ENCODE peak calls at places on chromosomes 4 and X, in ten cellular contexts. P, A, G, Q, V, S, L, T, W and K are unnamed samples.

GRCh38 chrX:109797311-109797975 is 64.4 kb upstream of the ACSL4 start:
- DNase-seq in P (peak), A (no peak), G (no peak), Q (no peak), V (no peak), S (no peak), L (no peak), T (no peak), W (no peak), K (no peak)

GRCh38 chrX:2692221-2693122 is 1.4 kb downstream of the CD99 start:
- DNase-seq in P (no peak), A (no peak), G (no peak), Q (no peak), V (peak), S (no peak), L (peak), T (peak), W (peak), K (no peak)

GRCh38 chrX:68693481-68694410 is 46.3 kb downstream of the STARD8 start:
- DNase-seq in P (peak), A (peak), G (no peak), Q (no peak), V (peak), S (no peak), L (peak), T (peak), W (no peak), K (no peak)

GRCh38 chrX:6292599-6292998 is 63.9 kb upstream of the NLGN4X start:
- DNase-seq in P (no peak), A (no peak), G (no peak), Q (no peak), V (no peak), S (no peak), L (no peak), T (peak), W (no peak), K (no peak)

GRCh38 chr4:84708406-84709135 is 125.6 kb downstream of the CDS1 start:
- DNase-seq in P (no peak), A (no peak), G (no peak), Q (no peak), V (no peak), S (no peak), L (no peak), T (no peak), W (no peak), K (no peak)

GRCh38 chr4:4618846-4619245 is 77.0 kb upstream of the STX18 start:
- DNase-seq in P (no peak), A (no peak), G (no peak), Q (no peak), V (no peak), S (no peak), L (no peak), T (no peak), W (no peak), K (no peak)

GRCh38 chrX:13876652-13877051 is 59.8 kb upstream of the GPM6B start:
- DNase-seq in P (peak), A (no peak), G (no peak), Q (no peak), V (no peak), S (peak), L (no peak), T (no peak), W (no peak), K (no peak)

GRCh38 chr4:3739577-3739976 is 26.6 kb upstream of the ADRA2C start:
- DNase-seq in P (no peak), A (no peak), G (no peak), Q (no peak), V (no peak), S (no peak), L (no peak), T (no peak), W (no peak), K (no peak)

GRCh38 chr4:15355464-15355863 is 72.4 kb upstream of the C1QTNF7 start:
- DNase-seq in P (no peak), A (no peak), G (no peak), Q (no peak), V (no peak), S (no peak), L (no peak), T (peak), W (no peak), K (no peak)

GRCh38 chrX:14964500-14964899 is 91.3 kb downstream of the MOSPD2 start:
- DNase-seq in P (no peak), A (no peak), G (no peak), Q (peak), V (no peak), S (no peak), L (no peak), T (no peak), W (no peak), K (no peak)

GRCh38 chr4:20026456-20026855 is 225.2 kb upstream of the SLIT2 start:
- DNase-seq in P (no peak), A (no peak), G (no peak), Q (peak), V (no peak), S (no peak), L (no peak), T (no peak), W (no peak), K (peak)

GRCh38 chrX:119692241-119693031 is 532 bp downstream of the SEPTIN6 start:
- DNase-seq in P (peak), A (peak), G (peak), Q (no peak), V (peak), S (no peak), L (peak), T (no peak), W (peak), K (no peak)

GRCh38 chrX:39982927-39983326 is 114.8 kb downstream of the BCOR start:
- DNase-seq in P (no peak), A (no peak), G (no peak), Q (no peak), V (no peak), S (no peak), L (no peak), T (no peak), W (no peak), K (no peak)

GRCh38 chr4:18398661-18399060 is 377.1 kb upstream of the LCORL start:
- DNase-seq in P (no peak), A (no peak), G (no peak), Q (no peak), V (no peak), S (no peak), L (no peak), T (peak), W (no peak), K (no peak)

GRCh38 chr4:16705341-16705740 is 193.1 kb downstream of the LDB2 start:
- DNase-seq in P (no peak), A (peak), G (no peak), Q (no peak), V (no peak), S (no peak), L (no peak), T (no peak), W (no peak), K (no peak)

GRCh38 chr4:53480909-53481308 is 103.5 kb downstream of the FIP1L1 start:
- DNase-seq in P (no peak), A (no peak), G (no peak), Q (no peak), V (no peak), S (no peak), L (no peak), T (no peak), W (no peak), K (no peak)

GRCh38 chr4:80309301-80310004 is 26.1 kb upstream of the CFAP299 start:
- DNase-seq in P (peak), A (no peak), G (no peak), Q (peak), V (no peak), S (peak), L (no peak), T (no peak), W (no peak), K (peak)

GRCh38 chr4:89226665-89227572 is 80.7 kb downstream of the GPRIN3 start:
- DNase-seq in P (peak), A (peak), G (peak), Q (peak), V (peak), S (peak), L (no peak), T (peak), W (peak), K (peak)

GRCh38 chr4:78024085-78024484 is 33.0 kb upstream of the FRAS1 start:
- DNase-seq in P (no peak), A (no peak), G (no peak), Q (no peak), V (no peak), S (no peak), L (no peak), T (no peak), W (no peak), K (no peak)

GRCh38 chr4:47135210-47135609 is 103.8 kb downstream of the GABRB1 start:
- DNase-seq in P (no peak), A (no peak), G (no peak), Q (no peak), V (no peak), S (no peak), L (no peak), T (no peak), W (no peak), K (no peak)

GRCh38 chr4:163108614-163109013 is 58.1 kb downstream of the NAF1 start:
- DNase-seq in P (no peak), A (no peak), G (no peak), Q (no peak), V (no peak), S (no peak), L (no peak), T (no peak), W (no peak), K (no peak)

GRCh38 chr4:163110442-163110841 is 56.2 kb downstream of the NAF1 start:
- DNase-seq in P (no peak), A (no peak), G (no peak), Q (no peak), V (no peak), S (no peak), L (no peak), T (no peak), W (no peak), K (no peak)

GRCh38 chr4:163109967-163110366 is 56.7 kb downstream of the NAF1 start:
- DNase-seq in P (no peak), A (no peak), G (no peak), Q (no peak), V (no peak), S (no peak), L (no peak), T (peak), W (no peak), K (no peak)

GRCh38 chr4:163111588-163111987 is 55.1 kb downstream of the NAF1 start:
- DNase-seq in P (no peak), A (no peak), G (no peak), Q (no peak), V (no peak), S (no peak), L (no peak), T (peak), W (no peak), K (peak)

DNA sequence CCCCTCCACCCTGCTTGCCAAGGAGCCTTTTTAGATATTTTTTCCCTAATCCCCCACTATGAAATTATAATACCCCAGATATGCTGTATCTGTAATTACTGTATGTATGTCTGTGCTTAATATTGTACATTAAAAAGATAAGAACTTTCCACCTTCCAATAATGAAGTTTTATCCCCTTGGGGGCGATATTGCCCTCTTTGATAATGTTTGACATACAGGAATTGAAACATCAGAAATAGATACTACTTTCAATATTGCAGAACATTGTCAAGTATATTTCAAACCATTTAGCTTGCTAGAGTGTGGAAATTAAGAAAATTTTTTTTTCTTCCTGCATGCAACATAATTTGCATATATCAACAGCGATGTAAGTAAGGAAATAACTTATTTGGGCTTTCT is 58.9 kb downstream of the NAF1 start:
- DNase-seq in P (no peak), A (no peak), G (no peak), Q (no peak), V (no peak), S (no peak), L (no peak), T (peak), W (no peak), K (peak)
- TF ChIP-seq CTCF in P (peak), A (no peak), G (no peak), Q (peak), V (no peak), S (no peak), L (peak), T (peak), W (no peak), K (peak)

DNA sequence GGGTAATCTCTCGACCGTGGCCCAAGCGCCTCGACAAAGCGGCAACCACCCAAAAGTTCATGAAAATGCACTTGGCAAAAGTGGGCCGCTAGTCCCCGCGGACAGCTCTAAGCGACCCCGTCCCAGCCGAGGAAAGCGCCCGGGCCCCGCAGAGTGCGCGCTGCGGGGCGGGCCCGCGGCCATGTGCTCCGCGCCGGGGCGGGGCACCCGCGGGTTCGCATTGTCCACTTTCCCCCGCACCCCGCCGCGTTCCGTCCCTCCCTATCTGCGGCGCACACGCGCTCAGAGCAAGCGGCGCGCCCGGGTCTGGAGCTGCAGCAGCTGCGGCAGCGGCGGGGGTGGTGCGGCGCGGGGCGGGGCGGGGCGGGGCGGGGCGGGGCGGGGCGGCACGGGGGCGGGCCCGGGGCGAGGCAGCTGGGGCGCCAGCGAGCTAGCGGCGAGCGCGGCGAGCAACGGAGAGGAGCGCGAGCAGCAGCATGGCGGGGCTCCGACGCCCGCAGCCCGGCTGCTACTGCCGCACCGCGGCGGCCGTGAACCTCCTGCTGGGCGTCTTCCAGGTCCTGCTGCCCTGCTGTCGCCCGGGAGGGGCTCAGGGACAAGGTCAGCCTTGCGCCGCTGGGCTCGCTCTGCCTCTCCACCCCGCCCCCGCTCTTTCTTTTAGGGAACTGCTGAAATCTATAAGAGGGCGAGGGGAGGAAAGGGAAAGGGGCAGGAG is at the start of gene TMEM131L:
- DNase-seq in P (peak), A (peak), G (peak), Q (no peak), V (peak), S (no peak), L (peak), T (peak), W (peak), K (no peak)
- TF ChIP-seq CTCF in P (peak), A (no peak), G (peak), Q (peak), V (peak), S (no peak), L (peak), T (no peak), W (peak), K (no peak)

GRCh38 chr4:26420903-26421302 is 69.4 kb downstream of the CCKAR start:
- DNase-seq in P (no peak), A (no peak), G (no peak), Q (no peak), V (no peak), S (no peak), L (no peak), T (no peak), W (no peak), K (no peak)

GRCh38 chr4:26424143-26424542 is 66.1 kb downstream of the CCKAR start:
- DNase-seq in P (no peak), A (no peak), G (no peak), Q (no peak), V (no peak), S (no peak), L (no peak), T (no peak), W (no peak), K (no peak)

GRCh38 chr4:26425953-26426352 is 64.3 kb downstream of the CCKAR start:
- DNase-seq in P (no peak), A (no peak), G (no peak), Q (no peak), V (no peak), S (no peak), L (no peak), T (no peak), W (no peak), K (no peak)

GRCh38 chr4:26426892-26427291 is 63.4 kb downstream of the CCKAR start:
- DNase-seq in P (no peak), A (no peak), G (no peak), Q (no peak), V (no peak), S (no peak), L (no peak), T (no peak), W (no peak), K (no peak)

DNA sequence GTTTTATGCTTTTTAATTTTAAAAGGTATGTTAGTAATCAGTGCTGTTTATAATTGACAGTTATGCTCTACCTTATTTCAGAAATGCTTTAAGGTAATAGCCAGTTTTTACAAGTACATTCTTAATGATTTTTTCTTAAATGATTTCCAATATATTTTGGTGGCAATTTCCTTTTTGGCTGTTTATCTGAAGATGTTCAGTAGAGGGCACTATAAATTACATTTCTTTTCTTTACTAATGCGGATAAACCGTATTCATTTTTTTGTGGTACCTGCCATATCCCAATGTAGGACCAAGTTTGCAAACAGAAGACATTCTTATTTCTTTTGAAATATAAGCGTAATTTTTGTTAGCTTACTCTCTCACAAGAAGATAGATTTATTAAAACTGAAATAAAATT is 65.4 kb downstream of the CCKAR start:
- DNase-seq in P (no peak), A (no peak), G (no peak), Q (no peak), V (no peak), S (no peak), L (no peak), T (no peak), W (no peak), K (no peak)
- TF ChIP-seq CTCF in P (no peak), A (peak), G (no peak), Q (peak), V (no peak), S (no peak), L (no peak), T (peak), W (peak), K (peak)

GRCh38 chr4:13542577-13543042 is 1.7 kb downstream of the NKX3-2 start:
- DNase-seq in P (no peak), A (no peak), G (no peak), Q (no peak), V (no peak), S (no peak), L (no peak), T (no peak), W (no peak), K (no peak)

GRCh38 chr4:13543091-13543581 is 1.2 kb downstream of the NKX3-2 start:
- DNase-seq in P (no peak), A (no peak), G (no peak), Q (no peak), V (no peak), S (no peak), L (no peak), T (peak), W (no peak), K (no peak)

GRCh38 chr4:13540446-13541175 is 3.7 kb downstream of the NKX3-2 start:
- DNase-seq in P (no peak), A (no peak), G (no peak), Q (no peak), V (no peak), S (no peak), L (no peak), T (no peak), W (no peak), K (no peak)

GRCh38 chr4:13541176-13541604 is 3.1 kb downstream of the NKX3-2 start:
- DNase-seq in P (no peak), A (no peak), G (no peak), Q (no peak), V (no peak), S (no peak), L (no peak), T (no peak), W (no peak), K (no peak)

GRCh38 chr4:13541720-13542576 is 2.4 kb downstream of the NKX3-2 start:
- DNase-seq in P (no peak), A (no peak), G (no peak), Q (no peak), V (no peak), S (no peak), L (peak), T (peak), W (no peak), K (no peak)
- TF ChIP-seq CTCF in P (peak), A (peak), G (no peak), Q (peak), V (peak), S (peak), L (peak), T (peak), W (no peak), K (peak)

DNA sequence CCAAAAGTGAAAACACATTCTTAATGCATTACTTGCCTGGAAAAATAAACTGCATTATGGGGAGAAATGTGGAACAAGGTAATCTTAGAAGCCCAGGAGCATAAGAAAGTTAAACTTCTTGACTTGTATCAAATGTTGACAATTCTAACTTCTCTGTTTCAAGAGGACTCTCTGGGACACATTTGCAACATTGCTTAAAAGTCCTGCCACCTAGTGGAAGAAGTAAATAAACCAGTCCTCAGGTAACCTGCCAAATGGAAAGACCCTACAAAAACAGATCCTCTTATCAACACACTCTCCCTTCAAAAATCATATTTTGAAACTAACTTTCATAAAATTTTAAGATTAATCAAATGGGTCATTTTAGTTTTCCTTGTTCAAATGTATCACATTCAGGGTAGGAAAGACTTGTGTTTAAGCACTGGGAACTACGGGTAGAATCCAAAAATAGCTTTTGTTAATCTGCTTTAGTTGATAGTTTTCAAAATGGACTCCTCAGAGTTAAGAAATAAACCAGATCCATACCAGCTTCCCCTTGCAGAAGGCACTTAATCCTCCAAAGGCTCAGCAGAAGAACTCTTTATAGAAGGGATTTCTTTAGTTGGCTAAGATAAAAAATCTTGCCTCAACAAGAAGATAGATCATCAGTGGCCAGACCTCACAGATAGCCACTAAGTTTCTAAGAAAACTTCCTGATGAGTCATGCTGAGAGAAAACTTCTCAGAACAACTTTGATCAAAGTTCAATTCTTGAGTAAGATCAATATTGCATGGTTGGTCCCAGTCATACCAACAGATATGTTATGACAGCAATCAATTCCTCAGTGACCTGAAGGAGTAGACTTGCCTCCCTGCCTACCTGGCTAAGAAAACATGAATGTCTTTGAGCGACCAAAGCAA is 141.7 kb downstream of the HHIP start:
- DNase-seq in P (peak), A (no peak), G (no peak), Q (peak), V (no peak), S (no peak), L (no peak), T (peak), W (no peak), K (no peak)
- TF ChIP-seq CTCF in P (peak), A (peak), G (no peak), Q (peak), V (peak), S (peak), L (peak), T (peak), W (peak), K (peak)

DNA sequence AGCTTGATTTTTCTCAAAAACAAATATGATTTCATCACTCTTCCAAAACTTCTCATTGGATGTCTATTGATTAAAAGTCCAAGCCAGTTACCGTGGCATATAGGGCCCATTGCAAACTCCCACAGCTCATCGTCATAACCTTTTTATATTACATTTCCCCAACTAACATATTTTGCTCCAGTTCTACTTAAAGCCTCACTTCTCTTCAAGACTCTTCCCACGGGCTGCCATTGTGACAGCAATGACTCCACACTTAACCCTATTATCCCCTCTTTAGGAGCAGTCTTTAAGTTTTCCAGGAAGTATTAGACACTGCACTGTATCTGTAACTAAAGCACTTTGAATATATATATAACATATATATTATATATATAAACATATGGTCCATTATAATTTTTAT is 44.5 kb downstream of the DTHD1 start:
- DNase-seq in P (no peak), A (no peak), G (no peak), Q (no peak), V (no peak), S (no peak), L (no peak), T (no peak), W (no peak), K (no peak)
- TF ChIP-seq CTCF in P (no peak), A (no peak), G (no peak), Q (no peak), V (no peak), S (no peak), L (no peak), T (no peak), W (no peak), K (no peak)